ENCODE peak calls at places on chromosomes 5 and 9, in seven cellular contexts. One of them, this sample, is unnamed.
A peak's percentile ranks its signal among the peaks of the same experiment; 100 is the strongest.

GRCh38 chr5:177540438-177540837 is 13.9 kb downstream of the FAM193B start:
- DNase-seq in tibial artery: no peak
- DNase-seq in stimulated activated naive CD8-positive, alpha-beta T cell treated with anti-CD3 and anti-CD28 coated beads, Interleukin-15, amount 100 ng/mL, for 72 hours: no peak
- DNase-seq in fibroblast of lung: no peak
- DNase-seq in NCI-H69: no peak
- DNase-seq in C1 segment of cervical spinal cord: no peak
- DNase-seq in endothelial cell of umbilical vein: no peak
- DNase-seq in this sample: no peak

GRCh38 chr5:158532739-158533138 is 567.0 kb downstream of the EBF1 start:
- DNase-seq in tibial artery: no peak
- DNase-seq in stimulated activated naive CD8-positive, alpha-beta T cell treated with anti-CD3 and anti-CD28 coated beads, Interleukin-15, amount 100 ng/mL, for 72 hours: no peak
- DNase-seq in fibroblast of lung: no peak
- DNase-seq in NCI-H69: no peak
- DNase-seq in C1 segment of cervical spinal cord: no peak
- DNase-seq in endothelial cell of umbilical vein: no peak
- DNase-seq in this sample: no peak

GRCh38 chr5:10460252-10460906 is 18.7 kb downstream of the ROPN1L start:
- DNase-seq in tibial artery: peak; percentile 35
- DNase-seq in stimulated activated naive CD8-positive, alpha-beta T cell treated with anti-CD3 and anti-CD28 coated beads, Interleukin-15, amount 100 ng/mL, for 72 hours: no peak
- DNase-seq in fibroblast of lung: no peak
- DNase-seq in NCI-H69: peak; percentile 81
- DNase-seq in C1 segment of cervical spinal cord: peak; percentile 35
- DNase-seq in endothelial cell of umbilical vein: peak; percentile 59
- DNase-seq in this sample: peak; percentile 33

GRCh38 chr9:36893148-36893547 is 140.9 kb downstream of the PAX5 start:
- DNase-seq in tibial artery: no peak
- DNase-seq in stimulated activated naive CD8-positive, alpha-beta T cell treated with anti-CD3 and anti-CD28 coated beads, Interleukin-15, amount 100 ng/mL, for 72 hours: no peak
- DNase-seq in fibroblast of lung: no peak
- DNase-seq in NCI-H69: no peak
- DNase-seq in C1 segment of cervical spinal cord: no peak
- DNase-seq in endothelial cell of umbilical vein: no peak
- DNase-seq in this sample: no peak

GRCh38 chr9:80410106-80410505 is 838.3 kb downstream of the TLE4 start:
- DNase-seq in tibial artery: no peak
- DNase-seq in stimulated activated naive CD8-positive, alpha-beta T cell treated with anti-CD3 and anti-CD28 coated beads, Interleukin-15, amount 100 ng/mL, for 72 hours: no peak
- DNase-seq in fibroblast of lung: peak; percentile 2
- DNase-seq in NCI-H69: peak; percentile 58
- DNase-seq in C1 segment of cervical spinal cord: no peak
- DNase-seq in endothelial cell of umbilical vein: no peak
- DNase-seq in this sample: peak; percentile 7

GRCh38 chr5:40554048-40554447 is 125.7 kb upstream of the PTGER4 start:
- DNase-seq in tibial artery: no peak
- DNase-seq in stimulated activated naive CD8-positive, alpha-beta T cell treated with anti-CD3 and anti-CD28 coated beads, Interleukin-15, amount 100 ng/mL, for 72 hours: no peak
- DNase-seq in fibroblast of lung: no peak
- DNase-seq in NCI-H69: no peak
- DNase-seq in C1 segment of cervical spinal cord: no peak
- DNase-seq in endothelial cell of umbilical vein: no peak
- DNase-seq in this sample: no peak

GRCh38 chr9:132876849-132877248 is 1.2 kb downstream of the AK8 start:
- DNase-seq in tibial artery: no peak
- DNase-seq in stimulated activated naive CD8-positive, alpha-beta T cell treated with anti-CD3 and anti-CD28 coated beads, Interleukin-15, amount 100 ng/mL, for 72 hours: no peak
- DNase-seq in fibroblast of lung: no peak
- DNase-seq in NCI-H69: no peak
- DNase-seq in C1 segment of cervical spinal cord: no peak
- DNase-seq in endothelial cell of umbilical vein: no peak
- DNase-seq in this sample: no peak

GRCh38 chr5:142902188-142902965 is 132.2 kb downstream of the ARHGAP26 start:
- DNase-seq in tibial artery: no peak
- DNase-seq in stimulated activated naive CD8-positive, alpha-beta T cell treated with anti-CD3 and anti-CD28 coated beads, Interleukin-15, amount 100 ng/mL, for 72 hours: no peak
- DNase-seq in fibroblast of lung: no peak
- DNase-seq in NCI-H69: no peak
- DNase-seq in C1 segment of cervical spinal cord: no peak
- DNase-seq in endothelial cell of umbilical vein: no peak
- DNase-seq in this sample: no peak

GRCh38 chr5:111643499-111643898 is 113.5 kb downstream of the NREP start:
- DNase-seq in tibial artery: no peak
- DNase-seq in stimulated activated naive CD8-positive, alpha-beta T cell treated with anti-CD3 and anti-CD28 coated beads, Interleukin-15, amount 100 ng/mL, for 72 hours: no peak
- DNase-seq in fibroblast of lung: no peak
- DNase-seq in NCI-H69: no peak
- DNase-seq in C1 segment of cervical spinal cord: no peak
- DNase-seq in endothelial cell of umbilical vein: no peak
- DNase-seq in this sample: no peak

GRCh38 chr5:127840198-127840524 is 137.0 kb downstream of the CCDC192 start:
- DNase-seq in tibial artery: no peak
- DNase-seq in stimulated activated naive CD8-positive, alpha-beta T cell treated with anti-CD3 and anti-CD28 coated beads, Interleukin-15, amount 100 ng/mL, for 72 hours: no peak
- DNase-seq in fibroblast of lung: no peak
- DNase-seq in NCI-H69: no peak
- DNase-seq in C1 segment of cervical spinal cord: no peak
- DNase-seq in endothelial cell of umbilical vein: no peak
- DNase-seq in this sample: no peak

GRCh38 chr9:5939530-5939929 is 48.8 kb downstream of the MLANA start:
- DNase-seq in tibial artery: no peak
- DNase-seq in stimulated activated naive CD8-positive, alpha-beta T cell treated with anti-CD3 and anti-CD28 coated beads, Interleukin-15, amount 100 ng/mL, for 72 hours: no peak
- DNase-seq in fibroblast of lung: no peak
- DNase-seq in NCI-H69: no peak
- DNase-seq in C1 segment of cervical spinal cord: no peak
- DNase-seq in endothelial cell of umbilical vein: no peak
- DNase-seq in this sample: no peak

GRCh38 chr5:15694694-15695093 is 194.7 kb downstream of the FBXL7 start:
- DNase-seq in tibial artery: no peak
- DNase-seq in stimulated activated naive CD8-positive, alpha-beta T cell treated with anti-CD3 and anti-CD28 coated beads, Interleukin-15, amount 100 ng/mL, for 72 hours: no peak
- DNase-seq in fibroblast of lung: peak; percentile 46
- DNase-seq in NCI-H69: no peak
- DNase-seq in C1 segment of cervical spinal cord: no peak
- DNase-seq in endothelial cell of umbilical vein: peak; percentile 24
- DNase-seq in this sample: no peak

GRCh38 chr9:72274916-72275315 is 90.1 kb downstream of the ZFAND5 start:
- DNase-seq in tibial artery: no peak
- DNase-seq in stimulated activated naive CD8-positive, alpha-beta T cell treated with anti-CD3 and anti-CD28 coated beads, Interleukin-15, amount 100 ng/mL, for 72 hours: no peak
- DNase-seq in fibroblast of lung: no peak
- DNase-seq in NCI-H69: no peak
- DNase-seq in C1 segment of cervical spinal cord: no peak
- DNase-seq in endothelial cell of umbilical vein: no peak
- DNase-seq in this sample: no peak

GRCh38 chr5:107556575-107556974 is 114.2 kb downstream of the EFNA5 start:
- DNase-seq in tibial artery: no peak
- DNase-seq in stimulated activated naive CD8-positive, alpha-beta T cell treated with anti-CD3 and anti-CD28 coated beads, Interleukin-15, amount 100 ng/mL, for 72 hours: no peak
- DNase-seq in fibroblast of lung: no peak
- DNase-seq in NCI-H69: no peak
- DNase-seq in C1 segment of cervical spinal cord: no peak
- DNase-seq in endothelial cell of umbilical vein: no peak
- DNase-seq in this sample: no peak

GRCh38 chr9:2134391-2134790 is 119.2 kb downstream of the SMARCA2 start:
- DNase-seq in tibial artery: no peak
- DNase-seq in stimulated activated naive CD8-positive, alpha-beta T cell treated with anti-CD3 and anti-CD28 coated beads, Interleukin-15, amount 100 ng/mL, for 72 hours: no peak
- DNase-seq in fibroblast of lung: peak; percentile 49
- DNase-seq in NCI-H69: no peak
- DNase-seq in C1 segment of cervical spinal cord: no peak
- DNase-seq in endothelial cell of umbilical vein: no peak
- DNase-seq in this sample: no peak

GRCh38 chr5:59241564-59241963 is 652.0 kb downstream of the PDE4D start:
- DNase-seq in tibial artery: no peak
- DNase-seq in stimulated activated naive CD8-positive, alpha-beta T cell treated with anti-CD3 and anti-CD28 coated beads, Interleukin-15, amount 100 ng/mL, for 72 hours: no peak
- DNase-seq in fibroblast of lung: no peak
- DNase-seq in NCI-H69: no peak
- DNase-seq in C1 segment of cervical spinal cord: no peak
- DNase-seq in endothelial cell of umbilical vein: no peak
- DNase-seq in this sample: no peak

GRCh38 chr5:142036918-142037317 is 24.1 kb upstream of the GNPDA1 start:
- DNase-seq in tibial artery: no peak
- DNase-seq in stimulated activated naive CD8-positive, alpha-beta T cell treated with anti-CD3 and anti-CD28 coated beads, Interleukin-15, amount 100 ng/mL, for 72 hours: no peak
- DNase-seq in fibroblast of lung: no peak
- DNase-seq in NCI-H69: no peak
- DNase-seq in C1 segment of cervical spinal cord: no peak
- DNase-seq in endothelial cell of umbilical vein: no peak
- DNase-seq in this sample: no peak

GRCh38 chr5:138554143-138554542 is 11.1 kb upstream of the ETF1 start:
- DNase-seq in tibial artery: no peak
- DNase-seq in stimulated activated naive CD8-positive, alpha-beta T cell treated with anti-CD3 and anti-CD28 coated beads, Interleukin-15, amount 100 ng/mL, for 72 hours: no peak
- DNase-seq in fibroblast of lung: no peak
- DNase-seq in NCI-H69: no peak
- DNase-seq in C1 segment of cervical spinal cord: no peak
- DNase-seq in endothelial cell of umbilical vein: no peak
- DNase-seq in this sample: no peak

GRCh38 chr9:135246248-135247173 is 159.0 kb downstream of the OLFM1 start:
- DNase-seq in tibial artery: no peak
- DNase-seq in stimulated activated naive CD8-positive, alpha-beta T cell treated with anti-CD3 and anti-CD28 coated beads, Interleukin-15, amount 100 ng/mL, for 72 hours: no peak
- DNase-seq in fibroblast of lung: no peak
- DNase-seq in NCI-H69: no peak
- DNase-seq in C1 segment of cervical spinal cord: no peak
- DNase-seq in endothelial cell of umbilical vein: no peak
- DNase-seq in this sample: no peak

GRCh38 chr9:94847486-94847885 is 121.0 kb downstream of the AOPEP start:
- DNase-seq in tibial artery: no peak
- DNase-seq in stimulated activated naive CD8-positive, alpha-beta T cell treated with anti-CD3 and anti-CD28 coated beads, Interleukin-15, amount 100 ng/mL, for 72 hours: no peak
- DNase-seq in fibroblast of lung: peak; percentile 96
- DNase-seq in NCI-H69: no peak
- DNase-seq in C1 segment of cervical spinal cord: no peak
- DNase-seq in endothelial cell of umbilical vein: peak; percentile 88
- DNase-seq in this sample: no peak

GRCh38 chr5:138900281-138900965 is 25.3 kb upstream of the LRRTM2 start:
- DNase-seq in tibial artery: no peak
- DNase-seq in stimulated activated naive CD8-positive, alpha-beta T cell treated with anti-CD3 and anti-CD28 coated beads, Interleukin-15, amount 100 ng/mL, for 72 hours: no peak
- DNase-seq in fibroblast of lung: peak; percentile 73
- DNase-seq in NCI-H69: no peak
- DNase-seq in C1 segment of cervical spinal cord: no peak
- DNase-seq in endothelial cell of umbilical vein: peak; percentile 89
- DNase-seq in this sample: no peak

GRCh38 chr9:132008871-132009812 is 70.5 kb downstream of the MED27 start:
- DNase-seq in tibial artery: no peak
- DNase-seq in stimulated activated naive CD8-positive, alpha-beta T cell treated with anti-CD3 and anti-CD28 coated beads, Interleukin-15, amount 100 ng/mL, for 72 hours: no peak
- DNase-seq in fibroblast of lung: peak; percentile 33
- DNase-seq in NCI-H69: peak; percentile 70
- DNase-seq in C1 segment of cervical spinal cord: no peak
- DNase-seq in endothelial cell of umbilical vein: no peak
- DNase-seq in this sample: no peak

GRCh38 chr5:76724871-76725270 is 8.9 kb downstream of the F2R start:
- DNase-seq in tibial artery: no peak
- DNase-seq in stimulated activated naive CD8-positive, alpha-beta T cell treated with anti-CD3 and anti-CD28 coated beads, Interleukin-15, amount 100 ng/mL, for 72 hours: no peak
- DNase-seq in fibroblast of lung: peak; percentile 87
- DNase-seq in NCI-H69: no peak
- DNase-seq in C1 segment of cervical spinal cord: no peak
- DNase-seq in endothelial cell of umbilical vein: no peak
- DNase-seq in this sample: no peak

GRCh38 chr9:95815153-95815552 is 60.3 kb upstream of the ERCC6L2 start:
- DNase-seq in tibial artery: no peak
- DNase-seq in stimulated activated naive CD8-positive, alpha-beta T cell treated with anti-CD3 and anti-CD28 coated beads, Interleukin-15, amount 100 ng/mL, for 72 hours: no peak
- DNase-seq in fibroblast of lung: peak; percentile 60
- DNase-seq in NCI-H69: no peak
- DNase-seq in C1 segment of cervical spinal cord: no peak
- DNase-seq in endothelial cell of umbilical vein: no peak
- DNase-seq in this sample: no peak

GRCh38 chr5:65961644-65962043 is 35.3 kb downstream of the ERBIN start:
- DNase-seq in tibial artery: no peak
- DNase-seq in stimulated activated naive CD8-positive, alpha-beta T cell treated with anti-CD3 and anti-CD28 coated beads, Interleukin-15, amount 100 ng/mL, for 72 hours: peak; percentile 30
- DNase-seq in fibroblast of lung: peak; percentile 79
- DNase-seq in NCI-H69: peak; percentile 22
- DNase-seq in C1 segment of cervical spinal cord: no peak
- DNase-seq in endothelial cell of umbilical vein: peak; percentile 22
- DNase-seq in this sample: no peak

GRCh38 chr5:40261984-40262383 is 417.7 kb upstream of the PTGER4 start:
- DNase-seq in tibial artery: no peak
- DNase-seq in stimulated activated naive CD8-positive, alpha-beta T cell treated with anti-CD3 and anti-CD28 coated beads, Interleukin-15, amount 100 ng/mL, for 72 hours: no peak
- DNase-seq in fibroblast of lung: no peak
- DNase-seq in NCI-H69: no peak
- DNase-seq in C1 segment of cervical spinal cord: no peak
- DNase-seq in endothelial cell of umbilical vein: no peak
- DNase-seq in this sample: no peak

GRCh38 chr5:2586016-2586715 is 165.3 kb downstream of the IRX2 start:
- DNase-seq in tibial artery: no peak
- DNase-seq in stimulated activated naive CD8-positive, alpha-beta T cell treated with anti-CD3 and anti-CD28 coated beads, Interleukin-15, amount 100 ng/mL, for 72 hours: no peak
- DNase-seq in fibroblast of lung: no peak
- DNase-seq in NCI-H69: no peak
- DNase-seq in C1 segment of cervical spinal cord: no peak
- DNase-seq in endothelial cell of umbilical vein: no peak
- DNase-seq in this sample: no peak

GRCh38 chr5:177472460-177473441 is 683 bp downstream of the DBN1 start:
- DNase-seq in tibial artery: no peak
- DNase-seq in stimulated activated naive CD8-positive, alpha-beta T cell treated with anti-CD3 and anti-CD28 coated beads, Interleukin-15, amount 100 ng/mL, for 72 hours: peak; percentile 92
- DNase-seq in fibroblast of lung: peak; percentile 53
- DNase-seq in NCI-H69: peak; percentile 77
- DNase-seq in C1 segment of cervical spinal cord: no peak
- DNase-seq in endothelial cell of umbilical vein: peak; percentile 54
- DNase-seq in this sample: no peak

GRCh38 chr5:108382784-108383358 is 973 bp upstream of the FBXL17 start:
- DNase-seq in tibial artery: no peak
- DNase-seq in stimulated activated naive CD8-positive, alpha-beta T cell treated with anti-CD3 and anti-CD28 coated beads, Interleukin-15, amount 100 ng/mL, for 72 hours: no peak
- DNase-seq in fibroblast of lung: no peak
- DNase-seq in NCI-H69: no peak
- DNase-seq in C1 segment of cervical spinal cord: no peak
- DNase-seq in endothelial cell of umbilical vein: no peak
- DNase-seq in this sample: peak; percentile 48

GRCh38 chr9:136791466-136792276 is 527 bp downstream of the TMEM141 start:
- DNase-seq in tibial artery: peak; percentile 40
- DNase-seq in stimulated activated naive CD8-positive, alpha-beta T cell treated with anti-CD3 and anti-CD28 coated beads, Interleukin-15, amount 100 ng/mL, for 72 hours: peak; percentile 74
- DNase-seq in fibroblast of lung: no peak
- DNase-seq in NCI-H69: peak; percentile 85
- DNase-seq in C1 segment of cervical spinal cord: peak; percentile 67
- DNase-seq in endothelial cell of umbilical vein: peak; percentile 26
- DNase-seq in this sample: no peak